ENCODE peak calls at places on chromosomes 2 and 18, in five cellular contexts. One of them, this sample, is unnamed.

GRCh38 chr2:168717790-168718502 is 84.5 kb upstream of the NOSTRIN start:
- DNase-seq in SK-N-SH: no peak
- DNase-seq in K562: no peak
- DNase-seq in H1: no peak
- DNase-seq in HepG2: no peak
- DNase-seq in this sample: no peak

GRCh38 chr2:205911306-205911705 is 174.7 kb downstream of the INO80D start:
- DNase-seq in H1: no peak
- DNase-seq in SK-N-SH: no peak
- DNase-seq in K562: no peak
- DNase-seq in HepG2: no peak
- DNase-seq in this sample: no peak

GRCh38 chr2:193103064-193103463 is 908.3 kb upstream of the TMEFF2 start:
- DNase-seq in H1: no peak
- DNase-seq in SK-N-SH: no peak
- DNase-seq in K562: no peak
- DNase-seq in HepG2: peak
- DNase-seq in this sample: no peak

GRCh38 chr2:216532562-216532961 is 33.9 kb downstream of the RPL37A start:
- DNase-seq in K562: no peak
- DNase-seq in HepG2: peak
- DNase-seq in H1: no peak
- DNase-seq in SK-N-SH: no peak
- DNase-seq in this sample: no peak

GRCh38 chr2:102028470-102028869 is 36.7 kb downstream of the IL1R2 start:
- DNase-seq in K562: no peak
- DNase-seq in SK-N-SH: no peak
- DNase-seq in HepG2: no peak
- DNase-seq in H1: no peak
- DNase-seq in this sample: no peak

GRCh38 chr2:167981945-167982344 is 265.4 kb downstream of the STK39 start:
- DNase-seq in H1: no peak
- DNase-seq in HepG2: no peak
- DNase-seq in K562: no peak
- DNase-seq in SK-N-SH: no peak
- DNase-seq in this sample: no peak

GRCh38 chr2:208101716-208102631 is 22.4 kb downstream of the CRYGD start:
- DNase-seq in HepG2: peak
- DNase-seq in H1: peak
- DNase-seq in SK-N-SH: peak
- DNase-seq in K562: no peak
- DNase-seq in this sample: no peak

GRCh38 chr2:44877417-44877816 is 64.1 kb upstream of the SIX3 start:
- DNase-seq in HepG2: no peak
- DNase-seq in SK-N-SH: no peak
- DNase-seq in K562: no peak
- DNase-seq in H1: no peak
- DNase-seq in this sample: no peak

GRCh38 chr2:85911836-85912692 is 23.3 kb upstream of the ST3GAL5 start:
- DNase-seq in K562: no peak
- DNase-seq in SK-N-SH: no peak
- DNase-seq in HepG2: no peak
- DNase-seq in H1: no peak
- DNase-seq in this sample: no peak

GRCh38 chr2:240568678-240569522 is 616 bp downstream of the RNPEPL1 start:
- DNase-seq in HepG2: no peak
- DNase-seq in SK-N-SH: peak
- DNase-seq in K562: peak
- DNase-seq in H1: peak
- DNase-seq in this sample: peak

GRCh38 chr2:121816797-121817196 is 61.3 kb downstream of the TSN start:
- DNase-seq in H1: no peak
- DNase-seq in K562: no peak
- DNase-seq in HepG2: no peak
- DNase-seq in SK-N-SH: no peak
- DNase-seq in this sample: no peak

GRCh38 chr18:78293940-78294401 is 685.6 kb upstream of the SALL3 start:
- DNase-seq in HepG2: no peak
- DNase-seq in SK-N-SH: no peak
- DNase-seq in K562: no peak
- DNase-seq in H1: no peak
- DNase-seq in this sample: no peak

GRCh38 chr2:190781604-190782198 is 98.9 kb upstream of the GLS start:
- DNase-seq in SK-N-SH: peak
- DNase-seq in H1: no peak
- DNase-seq in HepG2: peak
- DNase-seq in K562: peak
- DNase-seq in this sample: peak

GRCh38 chr2:68336192-68336591 is 16.4 kb upstream of the CNRIP1 start:
- DNase-seq in H1: no peak
- DNase-seq in HepG2: no peak
- DNase-seq in K562: no peak
- DNase-seq in SK-N-SH: no peak
- DNase-seq in this sample: no peak

GRCh38 chr2:238574490-238575271 is 148.0 kb downstream of the ASB1 start:
- DNase-seq in SK-N-SH: no peak
- DNase-seq in HepG2: no peak
- DNase-seq in K562: no peak
- DNase-seq in H1: no peak
- DNase-seq in this sample: no peak

GRCh38 chr2:20916604-20917286 is 93.8 kb upstream of the LDAH start:
- DNase-seq in HepG2: peak
- DNase-seq in K562: no peak
- DNase-seq in SK-N-SH: peak
- DNase-seq in H1: no peak
- DNase-seq in this sample: no peak

GRCh38 chr18:54647176-54647575 is 56.1 kb downstream of the DYNAP start:
- DNase-seq in SK-N-SH: peak
- DNase-seq in HepG2: peak
- DNase-seq in K562: no peak
- DNase-seq in H1: no peak
- DNase-seq in this sample: no peak

GRCh38 chr2:239669181-239669898 is 268.5 kb upstream of the HDAC4 start:
- DNase-seq in K562: no peak
- DNase-seq in SK-N-SH: peak
- DNase-seq in H1: no peak
- DNase-seq in HepG2: no peak
- DNase-seq in this sample: no peak

GRCh38 chr18:44452346-44452745 is 228.3 kb upstream of the SETBP1 start:
- DNase-seq in H1: no peak
- DNase-seq in SK-N-SH: no peak
- DNase-seq in K562: no peak
- DNase-seq in HepG2: no peak
- DNase-seq in this sample: no peak

GRCh38 chr2:218320704-218321336 is 28.5 kb upstream of the TMBIM1 start:
- DNase-seq in SK-N-SH: no peak
- DNase-seq in H1: no peak
- DNase-seq in K562: no peak
- DNase-seq in HepG2: no peak
- DNase-seq in this sample: no peak

GRCh38 chr2:43027496-43027895 is 198.9 kb downstream of the ZFP36L2 start:
- DNase-seq in HepG2: no peak
- DNase-seq in H1: no peak
- DNase-seq in K562: no peak
- DNase-seq in SK-N-SH: no peak
- DNase-seq in this sample: no peak

GRCh38 chr18:62979172-62979571 is 263.8 kb downstream of the PHLPP1 start:
- DNase-seq in SK-N-SH: no peak
- DNase-seq in HepG2: no peak
- DNase-seq in H1: no peak
- DNase-seq in K562: no peak
- DNase-seq in this sample: no peak

GRCh38 chr2:39368846-39369245 is 68.2 kb downstream of the MAP4K3 start:
- DNase-seq in SK-N-SH: peak
- DNase-seq in HepG2: no peak
- DNase-seq in H1: no peak
- DNase-seq in K562: no peak
- DNase-seq in this sample: no peak

GRCh38 chr2:168635065-168635577 is 167.3 kb upstream of the NOSTRIN start:
- DNase-seq in H1: no peak
- DNase-seq in HepG2: no peak
- DNase-seq in K562: no peak
- DNase-seq in SK-N-SH: peak
- DNase-seq in this sample: no peak

GRCh38 chr2:3222636-3223035 is 155.0 kb downstream of the EIPR1 start:
- DNase-seq in H1: no peak
- DNase-seq in K562: no peak
- DNase-seq in SK-N-SH: no peak
- DNase-seq in HepG2: no peak
- DNase-seq in this sample: no peak

GRCh38 chr18:62690416-62690815 is 24.9 kb upstream of the PHLPP1 start:
- DNase-seq in K562: no peak
- DNase-seq in HepG2: peak
- DNase-seq in H1: no peak
- DNase-seq in SK-N-SH: no peak
- DNase-seq in this sample: no peak

GRCh38 chr2:232645061-232645460 is 11.7 kb downstream of the EFHD1 start:
- DNase-seq in SK-N-SH: no peak
- DNase-seq in H1: no peak
- DNase-seq in K562: no peak
- DNase-seq in HepG2: no peak
- DNase-seq in this sample: no peak

GRCh38 chr18:58307441-58307840 is 263.4 kb downstream of the NEDD4L start:
- DNase-seq in SK-N-SH: no peak
- DNase-seq in H1: no peak
- DNase-seq in HepG2: no peak
- DNase-seq in K562: no peak
- DNase-seq in this sample: no peak
- TF ChIP-seq TAF1 in SK-N-SH: no peak
- TF ChIP-seq TAF1 in H1: no peak
- TF ChIP-seq TAF1 in HepG2: no peak
- TF ChIP-seq TAF1 in K562: no peak
- TF ChIP-seq TAF1 in this sample: no peak

DNA sequence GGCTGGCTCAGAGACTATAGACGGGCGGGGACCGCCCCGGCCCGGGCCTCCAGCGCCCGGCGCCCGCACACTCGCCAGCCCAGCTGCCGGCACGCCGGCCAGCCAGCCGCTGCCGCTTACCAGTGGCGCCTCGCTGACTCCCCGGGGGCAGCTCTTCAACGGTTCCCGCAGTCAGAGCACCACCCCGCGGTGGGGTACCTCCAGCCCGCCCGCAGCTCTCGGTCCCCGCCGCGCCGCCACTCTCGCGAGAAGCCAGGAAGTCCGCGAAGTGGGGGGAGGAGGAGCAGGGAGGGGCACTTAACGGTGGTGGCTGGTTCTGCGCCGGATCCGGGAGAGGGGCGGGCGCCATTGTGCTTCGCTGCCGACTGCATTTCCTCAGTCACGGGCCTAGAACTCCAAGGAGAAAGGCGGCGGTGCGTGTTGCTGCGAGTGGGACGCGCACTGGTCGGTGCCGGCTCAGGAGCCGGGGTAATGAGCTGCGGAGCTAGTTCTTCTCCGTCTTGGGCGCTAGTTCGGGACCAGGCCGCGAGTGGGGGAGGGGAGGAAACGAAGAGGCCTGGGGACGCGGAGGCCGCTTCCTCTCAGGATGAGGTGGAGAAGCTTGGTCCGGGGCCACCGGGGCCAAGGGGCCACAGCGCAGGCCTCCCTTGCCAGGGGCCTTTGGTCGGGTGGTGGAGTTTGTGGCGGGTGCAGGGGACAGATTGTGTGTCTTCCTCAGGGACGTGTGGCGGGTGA is at the start of gene MARCHF7:
- DNase-seq in H1: peak
- DNase-seq in HepG2: peak
- DNase-seq in SK-N-SH: peak
- DNase-seq in K562: peak
- DNase-seq in this sample: peak
- TF ChIP-seq POLR2AphosphoS5 in H1: peak
- TF ChIP-seq POLR2AphosphoS5 in HepG2: peak
- TF ChIP-seq POLR2AphosphoS5 in SK-N-SH: peak
- TF ChIP-seq POLR2AphosphoS5 in K562: peak
- TF ChIP-seq POLR2AphosphoS5 in this sample: peak

DNA sequence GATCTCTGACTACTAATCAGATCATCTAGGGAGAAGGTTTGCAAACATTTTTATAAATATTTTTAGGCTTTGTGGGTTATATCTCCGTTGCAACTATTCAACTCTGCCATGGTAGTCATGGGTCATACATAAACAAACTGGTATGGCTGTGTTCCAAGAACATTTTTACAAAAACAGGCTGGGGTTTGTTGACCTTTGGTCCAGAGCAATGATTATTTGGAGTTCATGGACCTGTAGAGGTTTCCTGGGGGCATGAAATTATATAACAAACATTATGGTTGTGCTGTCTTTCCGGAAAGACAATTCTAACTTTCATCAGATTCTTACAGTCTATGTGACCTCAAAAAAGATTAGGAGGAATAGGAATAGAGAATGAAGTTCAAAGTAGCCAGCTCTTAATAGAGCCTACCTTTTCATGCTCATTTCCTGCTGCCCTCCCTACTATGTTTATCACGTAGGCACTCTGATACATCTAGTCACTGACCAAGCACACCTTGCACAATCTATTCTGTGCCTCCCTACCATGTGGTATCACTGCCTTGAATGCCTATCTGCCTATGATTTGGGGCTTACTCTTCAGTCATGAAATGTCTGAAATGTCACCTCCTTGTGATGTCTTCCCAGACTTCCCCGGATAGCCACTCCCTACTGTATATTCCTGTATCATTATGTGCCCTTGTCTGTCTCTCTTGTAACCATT is 102.4 kb upstream of the SCN1A start:
- DNase-seq in H1: no peak
- DNase-seq in SK-N-SH: no peak
- DNase-seq in HepG2: peak
- DNase-seq in K562: no peak
- DNase-seq in this sample: no peak
- TF ChIP-seq TAF1 in H1: no peak
- TF ChIP-seq TAF1 in SK-N-SH: no peak
- TF ChIP-seq TAF1 in HepG2: no peak
- TF ChIP-seq TAF1 in K562: no peak
- TF ChIP-seq TAF1 in this sample: no peak

DNA sequence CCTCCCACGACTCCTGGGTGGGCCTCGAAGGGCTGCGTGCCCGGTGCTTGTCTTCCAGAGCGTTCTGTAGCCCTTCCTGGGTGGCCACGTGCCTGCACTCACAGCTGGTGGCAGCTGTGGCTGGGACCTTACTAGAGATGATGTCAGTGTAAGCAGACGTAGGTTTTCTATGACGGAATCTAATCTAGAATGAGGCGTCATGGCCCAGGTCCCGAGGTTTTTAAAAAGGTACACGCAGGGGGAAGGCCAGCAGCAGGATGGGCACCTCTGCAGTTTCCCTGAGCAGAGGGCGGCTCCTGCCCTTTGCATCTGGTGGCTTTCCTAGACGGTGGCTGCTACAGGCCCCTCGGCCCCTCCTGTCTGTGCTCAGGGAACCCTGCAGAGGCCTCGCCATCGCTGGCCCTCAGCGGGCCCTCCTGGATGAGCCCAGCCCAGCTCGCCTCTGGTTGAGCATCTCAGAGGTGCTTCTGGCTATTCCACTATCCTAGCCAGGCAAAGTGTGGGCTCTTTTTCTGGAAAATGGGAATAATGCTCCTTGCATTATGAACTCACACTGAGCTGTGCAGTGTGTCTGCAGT is 49.6 kb upstream of the PXDN start:
- DNase-seq in HepG2: no peak
- DNase-seq in H1: no peak
- DNase-seq in K562: no peak
- DNase-seq in SK-N-SH: no peak
- DNase-seq in this sample: no peak
- TF ChIP-seq POLR2AphosphoS5 in HepG2: no peak
- TF ChIP-seq POLR2AphosphoS5 in H1: no peak
- TF ChIP-seq POLR2AphosphoS5 in K562: no peak
- TF ChIP-seq POLR2AphosphoS5 in SK-N-SH: no peak
- TF ChIP-seq POLR2AphosphoS5 in this sample: no peak

This sample was measured in GM12891.